ENCODE peak calls at places on chromosome 20, in nine cellular contexts. V, J, I, T, H, E, R, Y and Z are unnamed samples.

GRCh38 chr20:35840403-35840802 is 68.6 kb downstream of the PHF20 start:
- DNase-seq in V (no peak), J (no peak), I (no peak), T (no peak), H (no peak), E (no peak), R (no peak), Y (no peak), Z (no peak)

GRCh38 chr20:61387204-61387958 is 135.3 kb downstream of the CDH4 start:
- DNase-seq in V (no peak), J (peak), I (peak), T (no peak), H (peak), E (peak), R (peak), Y (no peak), Z (peak)

GRCh38 chr20:51468636-51469035 is 73.9 kb downstream of the NFATC2 start:
- DNase-seq in V (no peak), J (no peak), I (no peak), T (no peak), H (no peak), E (no peak), R (no peak), Y (no peak), Z (no peak)

GRCh38 chr20:38589967-38590681 is 9.1 kb downstream of the ADIG start:
- DNase-seq in V (no peak), J (no peak), I (no peak), T (no peak), H (no peak), E (no peak), R (no peak), Y (no peak), Z (no peak)

GRCh38 chr20:51930775-51931174 is 128.5 kb upstream of the SALL4 start:
- DNase-seq in V (no peak), J (peak), I (peak), T (no peak), H (peak), E (peak), R (peak), Y (peak), Z (peak)

GRCh38 chr20:41726727-41727126 is 108.5 kb upstream of the CHD6 start:
- DNase-seq in V (no peak), J (no peak), I (no peak), T (no peak), H (no peak), E (no peak), R (no peak), Y (no peak), Z (no peak)

GRCh38 chr20:42706762-42707161 is 482.9 kb downstream of the PTPRT start:
- DNase-seq in V (no peak), J (no peak), I (no peak), T (no peak), H (no peak), E (no peak), R (no peak), Y (no peak), Z (no peak)

GRCh38 chr20:50172347-50173013 is 18.1 kb upstream of the CEBPB start:
- DNase-seq in V (peak), J (peak), I (peak), T (peak), H (peak), E (peak), R (no peak), Y (no peak), Z (peak)

GRCh38 chr20:4870906-4871305 is 130.4 kb downstream of the SLC23A2 start:
- DNase-seq in V (no peak), J (no peak), I (no peak), T (no peak), H (no peak), E (no peak), R (no peak), Y (no peak), Z (no peak)

GRCh38 chr20:415820-416322 is 7.8 kb downstream of the RBCK1 start:
- DNase-seq in V (no peak), J (no peak), I (no peak), T (peak), H (no peak), E (peak), R (no peak), Y (no peak), Z (no peak)

GRCh38 chr20:25352746-25353145 is 37.9 kb downstream of the ABHD12 start:
- DNase-seq in V (no peak), J (no peak), I (peak), T (no peak), H (no peak), E (no peak), R (no peak), Y (no peak), Z (no peak)

GRCh38 chr20:34970193-34971037 is 14.7 kb downstream of the MYH7B start:
- DNase-seq in V (no peak), J (no peak), I (no peak), T (no peak), H (no peak), E (no peak), R (no peak), Y (no peak), Z (no peak)

GRCh38 chr20:11766961-11767360 is 150.7 kb upstream of the BTBD3 start:
- DNase-seq in V (no peak), J (peak), I (peak), T (no peak), H (no peak), E (no peak), R (no peak), Y (no peak), Z (no peak)

GRCh38 chr20:2741463-2741862 is 48.9 kb downstream of the EBF4 start:
- DNase-seq in V (no peak), J (no peak), I (no peak), T (no peak), H (no peak), E (no peak), R (no peak), Y (no peak), Z (no peak)

GRCh38 chr20:43721429-43722152 is 5.2 kb downstream of the GTSF1L start:
- DNase-seq in V (no peak), J (no peak), I (peak), T (no peak), H (no peak), E (no peak), R (no peak), Y (no peak), Z (no peak)

GRCh38 chr20:62621251-62622110 is 20.8 kb upstream of the SLCO4A1 start:
- DNase-seq in V (no peak), J (no peak), I (no peak), T (peak), H (no peak), E (no peak), R (no peak), Y (no peak), Z (no peak)

GRCh38 chr20:38441916-38442315 is 6.8 kb upstream of the SNHG17 start:
- DNase-seq in V (no peak), J (no peak), I (no peak), T (no peak), H (no peak), E (no peak), R (no peak), Y (no peak), Z (no peak)

GRCh38 chr20:39342463-39342862 is 380.3 kb downstream of the DHX35 start:
- DNase-seq in V (no peak), J (no peak), I (no peak), T (no peak), H (no peak), E (no peak), R (no peak), Y (no peak), Z (no peak)

GRCh38 chr20:18138266-18138582 is 561 bp downstream of the KAT14 start:
- DNase-seq in V (no peak), J (no peak), I (no peak), T (no peak), H (no peak), E (no peak), R (no peak), Y (no peak), Z (no peak)

GRCh38 chr20:25336561-25337422 is 53.8 kb downstream of the ABHD12 start:
- DNase-seq in V (no peak), J (peak), I (peak), T (no peak), H (peak), E (peak), R (peak), Y (no peak), Z (peak)

GRCh38 chr20:41168281-41169183 is 31.2 kb downstream of the PLCG1 start:
- DNase-seq in V (peak), J (no peak), I (no peak), T (peak), H (no peak), E (no peak), R (no peak), Y (no peak), Z (no peak)

GRCh38 chr20:29756664-29757063 is 1500.8 kb upstream of the DEFB115 start:
- DNase-seq in V (no peak), J (no peak), I (no peak), T (no peak), H (no peak), E (no peak), R (no peak), Y (no peak), Z (no peak)

GRCh38 chr20:4661191-4661590 is 60.5 kb upstream of the PRND start:
- DNase-seq in V (peak), J (no peak), I (no peak), T (no peak), H (no peak), E (no peak), R (no peak), Y (no peak), Z (no peak)

GRCh38 chr20:30892704-30893345 is 364.6 kb upstream of the DEFB115 start:
- DNase-seq in V (no peak), J (no peak), I (no peak), T (no peak), H (no peak), E (no peak), R (no peak), Y (no peak), Z (no peak)

GRCh38 chr20:47866480-47866879 is 81.2 kb upstream of the SULF2 start:
- DNase-seq in V (no peak), J (no peak), I (no peak), T (no peak), H (no peak), E (no peak), R (no peak), Y (no peak), Z (no peak)

GRCh38 chr20:8432435-8433148 is 300.5 kb downstream of the PLCB1 start:
- DNase-seq in V (no peak), J (no peak), I (no peak), T (no peak), H (no peak), E (peak), R (no peak), Y (no peak), Z (no peak)

GRCh38 chr20:38198238-38198861 is 33.3 kb upstream of the TGM2 start:
- DNase-seq in V (no peak), J (no peak), I (peak), T (no peak), H (no peak), E (peak), R (peak), Y (no peak), Z (no peak)

GRCh38 chr20:61633004-61633403 is 380.9 kb downstream of the CDH4 start:
- DNase-seq in V (no peak), J (no peak), I (no peak), T (no peak), H (no peak), E (no peak), R (no peak), Y (no peak), Z (no peak)

GRCh38 chr20:55415567-55416142 is 589.7 kb downstream of the CBLN4 start:
- DNase-seq in V (no peak), J (peak), I (peak), T (no peak), H (peak), E (peak), R (no peak), Y (no peak), Z (no peak)

GRCh38 chr20:61436268-61436667 is 184.2 kb downstream of the CDH4 start:
- DNase-seq in V (no peak), J (peak), I (peak), T (no peak), H (no peak), E (peak), R (no peak), Y (no peak), Z (peak)

GRCh38 chr20:33917813-33918525 is 75.7 kb upstream of the RALY start:
- DNase-seq in V (peak), J (no peak), I (no peak), T (no peak), H (no peak), E (no peak), R (no peak), Y (no peak), Z (peak)

GRCh38 chr20:61635721-61636455 is 383.8 kb downstream of the CDH4 start:
- DNase-seq in V (no peak), J (no peak), I (no peak), T (no peak), H (no peak), E (no peak), R (no peak), Y (no peak), Z (no peak)

GRCh38 chr20:6122873-6123649 is at the start of gene FERMT1:
- DNase-seq in V (peak), J (peak), I (peak), T (peak), H (peak), E (peak), R (peak), Y (no peak), Z (peak)

GRCh38 chr20:44754554-44754953 is 8.9 kb downstream of the KCNK15 start:
- DNase-seq in V (no peak), J (no peak), I (no peak), T (no peak), H (no peak), E (no peak), R (no peak), Y (no peak), Z (no peak)

GRCh38 chr20:20492521-20493334 is 124.8 kb downstream of the INSM1 start:
- DNase-seq in V (no peak), J (peak), I (no peak), T (no peak), H (no peak), E (no peak), R (no peak), Y (peak), Z (no peak)

GRCh38 chr20:26208296-26209091 is 511.8 kb upstream of the ZNF337 start:
- DNase-seq in V (no peak), J (peak), I (peak), T (peak), H (peak), E (no peak), R (no peak), Y (no peak), Z (no peak)

GRCh38 chr20:50019466-50020256 is 36.9 kb downstream of the SNAI1 start:
- DNase-seq in V (peak), J (no peak), I (peak), T (peak), H (no peak), E (no peak), R (no peak), Y (no peak), Z (no peak)

GRCh38 chr20:22453244-22454080 is 130.9 kb downstream of the FOXA2 start:
- DNase-seq in V (peak), J (no peak), I (peak), T (no peak), H (peak), E (peak), R (no peak), Y (no peak), Z (peak)

DNA sequence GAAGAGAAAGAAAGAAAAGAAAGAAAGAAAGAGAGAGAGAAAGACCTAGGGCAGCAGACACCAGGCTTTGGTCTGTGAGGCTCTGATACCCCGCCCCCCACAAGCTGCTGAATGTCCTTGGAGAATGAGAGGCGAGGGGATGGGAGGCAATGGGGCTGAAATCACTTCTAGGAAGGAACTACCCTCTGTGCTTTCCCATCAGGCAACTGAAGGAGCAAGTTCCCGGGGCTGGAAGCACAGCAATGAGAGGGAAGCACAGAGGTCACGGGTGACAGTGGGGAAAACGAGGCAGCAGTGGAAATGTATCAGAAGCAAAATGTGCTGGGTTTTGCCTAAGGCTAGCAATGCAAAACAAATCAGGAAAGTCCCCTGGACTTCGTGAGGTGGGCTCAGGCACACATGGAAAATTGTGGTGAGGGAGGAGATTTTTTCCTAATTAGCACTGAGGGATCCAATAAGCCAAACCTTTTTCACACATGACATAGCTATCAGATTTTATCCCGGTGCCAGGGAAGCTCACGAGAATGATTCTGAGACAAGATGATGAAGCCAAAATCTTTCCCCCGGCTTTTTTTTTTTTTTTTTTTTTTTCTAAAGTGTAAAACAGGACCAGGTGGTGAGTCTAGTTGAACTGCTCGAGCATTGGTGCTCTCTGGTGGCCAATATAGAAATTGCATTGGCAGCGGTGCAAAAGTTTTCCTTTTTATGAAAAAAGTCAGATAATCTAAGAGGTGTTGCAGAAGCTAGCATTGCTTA is 16.8 kb upstream of the ARFGEF2 start:
- DNase-seq in V (peak), J (peak), I (peak), T (no peak), H (peak), E (peak), R (peak), Y (no peak), Z (peak)
- TF ChIP-seq CTCF in V (peak), J (peak), I (peak), T (peak), H (peak), E (peak), R (peak), Y (peak), Z (peak)

GRCh38 chr20:58340853-58341252 is 31.3 kb downstream of the RAB22A start:
- DNase-seq in V (no peak), J (peak), I (peak), T (no peak), H (no peak), E (peak), R (peak), Y (no peak), Z (no peak)

GRCh38 chr20:58342104-58342945 is 32.8 kb downstream of the RAB22A start:
- DNase-seq in V (no peak), J (peak), I (peak), T (no peak), H (no peak), E (peak), R (peak), Y (peak), Z (peak)

GRCh38 chr20:58340151-58340550 is 30.6 kb downstream of the RAB22A start:
- DNase-seq in V (no peak), J (no peak), I (no peak), T (no peak), H (no peak), E (no peak), R (no peak), Y (no peak), Z (no peak)

GRCh38 chr20:58344741-58345140 is 35.2 kb downstream of the RAB22A start:
- DNase-seq in V (no peak), J (peak), I (peak), T (no peak), H (no peak), E (peak), R (peak), Y (no peak), Z (peak)

GRCh38 chr20:58339741-58340140 is 30.2 kb downstream of the RAB22A start:
- DNase-seq in V (no peak), J (no peak), I (peak), T (no peak), H (no peak), E (no peak), R (no peak), Y (no peak), Z (no peak)
- TF ChIP-seq CTCF in V (no peak), J (no peak), I (no peak), T (no peak), H (no peak), E (no peak), R (no peak), Y (no peak), Z (no peak)

GRCh38 chr20:59452856-59453255 is 151.5 kb upstream of the PHACTR3 start:
- DNase-seq in V (no peak), J (no peak), I (no peak), T (no peak), H (no peak), E (no peak), R (no peak), Y (no peak), Z (no peak)

GRCh38 chr20:59453634-59454241 is 150.6 kb upstream of the PHACTR3 start:
- DNase-seq in V (no peak), J (no peak), I (no peak), T (no peak), H (no peak), E (no peak), R (no peak), Y (no peak), Z (no peak)

GRCh38 chr20:59456342-59457132 is 147.8 kb upstream of the PHACTR3 start:
- DNase-seq in V (no peak), J (no peak), I (no peak), T (no peak), H (no peak), E (no peak), R (no peak), Y (no peak), Z (no peak)

GRCh38 chr20:59458645-59459044 is 145.7 kb upstream of the PHACTR3 start:
- DNase-seq in V (no peak), J (no peak), I (no peak), T (no peak), H (no peak), E (no peak), R (no peak), Y (no peak), Z (no peak)

DNA sequence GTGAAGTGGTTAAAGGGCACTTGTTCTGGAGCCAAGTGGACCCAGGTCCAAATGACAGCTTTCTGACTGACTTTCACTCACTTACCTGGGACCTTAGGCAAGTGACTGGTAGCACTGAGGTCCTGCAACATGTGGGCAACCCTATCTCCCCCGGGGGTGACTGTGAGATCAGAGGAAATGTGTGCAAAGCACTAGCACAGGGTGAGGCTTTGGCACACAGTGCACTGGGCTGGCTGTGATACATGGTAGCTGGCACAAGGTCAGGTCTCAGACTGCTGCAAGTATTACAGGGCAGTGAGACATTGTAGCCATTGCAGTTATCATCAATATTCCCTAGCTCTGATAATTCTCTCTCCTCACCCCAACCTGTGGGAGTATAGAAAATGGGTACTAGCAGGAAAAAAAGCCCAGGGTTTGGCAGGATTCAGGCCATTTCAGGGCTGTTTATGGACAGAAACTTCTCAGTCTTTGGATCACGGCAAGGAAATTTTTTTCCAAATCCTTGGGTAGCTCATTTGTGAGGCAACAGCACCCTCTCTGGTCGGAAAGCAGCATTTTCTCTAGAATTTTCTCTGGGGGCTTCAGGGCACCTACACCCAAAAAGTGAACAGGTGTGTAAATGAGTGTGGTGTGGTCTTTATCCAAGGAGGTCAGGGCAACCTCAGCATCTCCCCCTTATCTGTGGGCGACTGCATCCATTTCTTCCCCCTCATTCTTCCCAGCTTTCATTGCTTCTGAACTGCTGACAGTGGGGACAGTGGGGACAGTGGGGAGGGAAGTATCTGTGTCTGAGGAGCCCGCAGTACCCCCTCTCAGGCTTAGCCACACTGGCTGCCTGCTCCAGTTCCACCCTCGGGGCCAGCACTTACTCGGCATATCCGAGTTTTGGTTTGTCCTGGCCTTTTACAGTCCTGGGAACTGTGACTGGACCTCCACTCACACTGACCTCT is 148.7 kb upstream of the PHACTR3 start:
- DNase-seq in V (no peak), J (no peak), I (no peak), T (peak), H (peak), E (peak), R (no peak), Y (no peak), Z (peak)
- TF ChIP-seq CTCF in V (peak), J (peak), I (peak), T (peak), H (peak), E (peak), R (peak), Y (peak), Z (peak)

DNA sequence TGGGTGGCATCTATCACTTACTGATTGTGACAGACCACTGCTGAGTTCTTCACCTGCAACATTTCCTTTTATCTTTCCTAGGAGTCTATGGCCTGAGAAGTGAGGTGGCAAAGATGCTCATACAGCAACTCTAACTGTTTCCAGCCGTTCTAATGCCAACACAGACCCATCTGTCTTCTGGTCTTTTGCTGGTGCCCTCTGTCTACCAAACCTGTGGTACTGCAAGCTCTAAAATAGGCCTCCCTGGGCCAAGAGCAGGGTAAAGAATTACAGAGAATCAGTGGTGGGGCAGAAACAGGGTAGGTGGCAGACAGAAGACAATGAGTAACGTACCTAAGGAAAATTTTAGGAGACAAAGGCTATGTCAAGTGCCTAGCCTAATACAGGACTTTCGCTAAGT is 611.0 kb upstream of the FLRT3 start:
- DNase-seq in V (no peak), J (no peak), I (peak), T (no peak), H (no peak), E (no peak), R (no peak), Y (no peak), Z (no peak)
- TF ChIP-seq CTCF in V (no peak), J (no peak), I (peak), T (no peak), H (peak), E (no peak), R (no peak), Y (peak), Z (no peak)